ENCODE peak calls at places on chromosomes 4 and X, in seven cellular contexts. E, C, M, X, V, K and Q are unnamed samples.

GRCh38 chr4:152486414-152487389 is 49.2 kb downstream of the FBXW7 start:
- DNase-seq in E (no peak), C (no peak), M (no peak), X (peak), V (no peak), K (no peak), Q (no peak)

GRCh38 chrX:46698691-46699090 is 60.2 kb downstream of the SLC9A7 start:
- DNase-seq in E (no peak), C (no peak), M (no peak), X (no peak), V (no peak), K (no peak), Q (no peak)

GRCh38 chr4:13348216-13348615 is 135.9 kb downstream of the RAB28 start:
- DNase-seq in E (no peak), C (no peak), M (no peak), X (no peak), V (no peak), K (no peak), Q (no peak)

GRCh38 chrX:11113731-11114130 is 2.6 kb downstream of the HCCS start:
- DNase-seq in E (no peak), C (no peak), M (no peak), X (peak), V (no peak), K (no peak), Q (no peak)

GRCh38 chr4:85970535-85970934 is 389.3 kb downstream of the MAPK10 start:
- DNase-seq in E (no peak), C (no peak), M (no peak), X (no peak), V (no peak), K (no peak), Q (no peak)

GRCh38 chr4:121794505-121795192 is 6.5 kb upstream of the EXOSC9 start:
- DNase-seq in E (no peak), C (no peak), M (no peak), X (no peak), V (no peak), K (no peak), Q (no peak)

GRCh38 chr4:184288451-184289178 is 70.9 kb upstream of the ENPP6 start:
- DNase-seq in E (no peak), C (no peak), M (no peak), X (peak), V (no peak), K (no peak), Q (no peak)

GRCh38 chr4:44425614-44426208 is 22.9 kb downstream of the KCTD8 start:
- DNase-seq in E (no peak), C (no peak), M (no peak), X (no peak), V (no peak), K (no peak), Q (no peak)

GRCh38 chr4:126779001-126779400 is 853.8 kb upstream of the INTU start:
- DNase-seq in E (no peak), C (no peak), M (no peak), X (no peak), V (no peak), K (no peak), Q (no peak)

GRCh38 chr4:145480257-145480656 is 1.4 kb upstream of the SMAD1 start:
- DNase-seq in E (no peak), C (no peak), M (no peak), X (no peak), V (no peak), K (no peak), Q (no peak)